ENCODE peak calls at places on chromosomes 2 and 18, in eight cellular contexts. Z is EH, H is stomach, J is NCI-H460, X is EL, D is AG04449, Q is left ventricle myocardium superior, T is RWPE1. P is an unnamed sample.

GRCh38 chr2:199458806-199459285 is 1.1 kb upstream of the SATB2 start:
- DNase-seq in Z (no peak), H (no peak), J (no peak), X (no peak), D (no peak), Q (no peak), T (no peak), P (no peak)

GRCh38 chr2:238203104-238203972 is at the start of gene ILKAP:
- DNase-seq in Z (peak; percentile 87), H (peak; percentile 93), J (peak; percentile 82), X (peak; percentile 85), D (no peak), Q (peak; percentile 95), T (peak; percentile 99), P (peak; percentile 82)

GRCh38 chr2:65381607-65382032 is 50.8 kb downstream of the SPRED2 start:
- DNase-seq in Z (no peak), H (no peak), J (no peak), X (no peak), D (no peak), Q (no peak), T (no peak), P (no peak)

GRCh38 chr2:217990791-217991465 is 11.9 kb downstream of the TNS1 start:
- DNase-seq in Z (no peak), H (no peak), J (no peak), X (no peak), D (no peak), Q (no peak), T (no peak), P (no peak)

GRCh38 chr2:99336780-99337163 is 417 bp upstream of the EIF5B start:
- DNase-seq in Z (no peak), H (no peak), J (no peak), X (no peak), D (no peak), Q (no peak), T (peak; percentile 45), P (no peak)

GRCh38 chr2:199303814-199304213 is 153.9 kb downstream of the SATB2 start:
- DNase-seq in Z (peak; percentile 99), H (no peak), J (peak; percentile 33), X (peak; percentile 95), D (peak; percentile 95), Q (no peak), T (peak; percentile 31), P (no peak)

GRCh38 chr2:101356486-101356885 is 30.8 kb downstream of the CREG2 start:
- DNase-seq in Z (peak; percentile 8), H (no peak), J (no peak), X (peak; percentile 25), D (no peak), Q (no peak), T (peak; percentile 66), P (no peak)

GRCh38 chr2:165874445-165875039 is 79.0 kb downstream of the TTC21B start:
- DNase-seq in Z (peak; percentile 72), H (no peak), J (peak; percentile 61), X (peak; percentile 55), D (peak; percentile 34), Q (no peak), T (peak; percentile 52), P (no peak)

GRCh38 chr18:63970803-63971191 is 916 bp downstream of the SERPINB8 start:
- DNase-seq in Z (peak; percentile 71), H (no peak), J (peak; percentile 38), X (peak; percentile 77), D (no peak), Q (peak; percentile 66), T (peak; percentile 69), P (peak; percentile 70)

GRCh38 chr2:127034056-127034455 is 72.9 kb downstream of the BIN1 start:
- DNase-seq in Z (no peak), H (no peak), J (no peak), X (no peak), D (no peak), Q (no peak), T (no peak), P (no peak)

GRCh38 chr18:11268691-11269686 is 119.6 kb upstream of the PIEZO2 start:
- DNase-seq in Z (peak; percentile 7), H (no peak), J (no peak), X (peak; percentile 21), D (peak; percentile 24), Q (no peak), T (no peak), P (no peak)

GRCh38 chr2:45218931-45219339 is 209.7 kb upstream of the SIX2 start:
- DNase-seq in Z (no peak), H (peak; percentile 41), J (no peak), X (no peak), D (no peak), Q (no peak), T (peak; percentile 30), P (no peak)

GRCh38 chr18:36578871-36579270 is 249.9 kb downstream of the TPGS2 start:
- DNase-seq in Z (peak; percentile 86), H (no peak), J (no peak), X (peak; percentile 60), D (no peak), Q (no peak), T (no peak), P (no peak)

GRCh38 chr2:88683160-88684021 is 8.1 kb upstream of the RPIA start:
- DNase-seq in Z (no peak), H (no peak), J (no peak), X (no peak), D (no peak), Q (no peak), T (no peak), P (no peak)

GRCh38 chr2:152407204-152407721 is 72.3 kb downstream of the FMNL2 start:
- DNase-seq in Z (peak; percentile 69), H (no peak), J (peak; percentile 23), X (peak; percentile 71), D (no peak), Q (peak; percentile 42), T (peak; percentile 71), P (no peak)

GRCh38 chr2:233480490-233481202 is 85.9 kb downstream of the USP40 start:
- DNase-seq in Z (no peak), H (peak; percentile 94), J (no peak), X (no peak), D (no peak), Q (peak; percentile 65), T (no peak), P (no peak)

GRCh38 chr2:134508396-134508795 is 210.4 kb downstream of the TMEM163 start:
- DNase-seq in Z (no peak), H (no peak), J (no peak), X (no peak), D (no peak), Q (no peak), T (no peak), P (no peak)

GRCh38 chr2:20185176-20186022 is 39.5 kb downstream of the SDC1 start:
- DNase-seq in Z (peak; percentile 66), H (no peak), J (no peak), X (peak; percentile 84), D (no peak), Q (peak; percentile 21), T (no peak), P (peak; percentile 85)

GRCh38 chr2:38076710-38077430 is 919 bp upstream of the CYP1B1 start:
- DNase-seq in Z (peak; percentile 86), H (peak; percentile 70), J (peak; percentile 91), X (peak; percentile 88), D (no peak), Q (peak; percentile 86), T (peak; percentile 60), P (peak; percentile 69)

GRCh38 chr2:199100326-199101110 is 357.2 kb downstream of the SATB2 start:
- DNase-seq in Z (peak; percentile 50), H (no peak), J (no peak), X (peak; percentile 37), D (peak; percentile 12), Q (no peak), T (no peak), P (no peak)

GRCh38 chr2:74045454-74045853 is 60.7 kb downstream of the TET3 start:
- DNase-seq in Z (peak; percentile 75), H (no peak), J (no peak), X (peak; percentile 65), D (no peak), Q (no peak), T (no peak), P (no peak)

GRCh38 chr2:101518470-101519172 is 43.7 kb upstream of the RFX8 start:
- DNase-seq in Z (peak; percentile 58), H (peak; percentile 61), J (peak; percentile 54), X (peak; percentile 55), D (no peak), Q (peak; percentile 59), T (peak; percentile 62), P (no peak)

P was measured in RWPE2.